ENCODE peak calls at places on chromosomes 11 and 22, in seven cellular contexts. X is astrocyte of the spinal cord, T is heart left ventricle, G is mesothelial cell of epicardium, F is ovary, H is epithelial cell of proximal tubule, O is stomach. E is an unnamed sample.

GRCh38 chr11:100895449-100895848 is 208.4 kb downstream of the ARHGAP42 start:
- DNase-seq in X (no peak), T (no peak), G (no peak), F (no peak), H (no peak), O (no peak), E (no peak)

GRCh38 chr22:22748297-22748743 is 103.9 kb downstream of the GGTLC2 start:
- DNase-seq in X (peak), T (no peak), G (no peak), F (peak), H (no peak), O (peak), E (no peak)

GRCh38 chr11:131033151-131033651 is 116.9 kb upstream of the SNX19 start:
- DNase-seq in X (peak), T (peak), G (no peak), F (no peak), H (peak), O (no peak), E (no peak)

GRCh38 chr22:22380098-22381030 is 128.2 kb downstream of the ZNF280B start:
- DNase-seq in X (no peak), T (no peak), G (no peak), F (no peak), H (no peak), O (no peak), E (peak)

GRCh38 chr11:110777765-110778164 is 65.5 kb upstream of the ARHGAP20 start:
- DNase-seq in X (peak), T (no peak), G (no peak), F (no peak), H (no peak), O (peak), E (no peak)

GRCh38 chr11:76770642-76771445 is 12.3 kb upstream of the TSKU start:
- DNase-seq in X (peak), T (no peak), G (no peak), F (no peak), H (peak), O (peak), E (no peak)

GRCh38 chr11:83557638-83558037 is 271.5 kb upstream of the CCDC90B start:
- DNase-seq in X (no peak), T (no peak), G (no peak), F (no peak), H (no peak), O (no peak), E (no peak)

GRCh38 chr11:104001474-104001873 is 35.0 kb upstream of the DDI1 start:
- DNase-seq in X (peak), T (no peak), G (no peak), F (no peak), H (no peak), O (no peak), E (no peak)

GRCh38 chr11:73203790-73204189 is 14.3 kb upstream of the P2RY2 start:
- DNase-seq in X (no peak), T (no peak), G (no peak), F (no peak), H (no peak), O (no peak), E (no peak)

GRCh38 chr11:111938687-111939160 is 1.6 kb downstream of the DIXDC1 start:
- DNase-seq in X (peak), T (no peak), G (no peak), F (no peak), H (no peak), O (no peak), E (no peak)

GRCh38 chr11:110971110-110971509 is 258.9 kb upstream of the ARHGAP20 start:
- DNase-seq in X (peak), T (no peak), G (no peak), F (no peak), H (no peak), O (no peak), E (no peak)

DNA sequence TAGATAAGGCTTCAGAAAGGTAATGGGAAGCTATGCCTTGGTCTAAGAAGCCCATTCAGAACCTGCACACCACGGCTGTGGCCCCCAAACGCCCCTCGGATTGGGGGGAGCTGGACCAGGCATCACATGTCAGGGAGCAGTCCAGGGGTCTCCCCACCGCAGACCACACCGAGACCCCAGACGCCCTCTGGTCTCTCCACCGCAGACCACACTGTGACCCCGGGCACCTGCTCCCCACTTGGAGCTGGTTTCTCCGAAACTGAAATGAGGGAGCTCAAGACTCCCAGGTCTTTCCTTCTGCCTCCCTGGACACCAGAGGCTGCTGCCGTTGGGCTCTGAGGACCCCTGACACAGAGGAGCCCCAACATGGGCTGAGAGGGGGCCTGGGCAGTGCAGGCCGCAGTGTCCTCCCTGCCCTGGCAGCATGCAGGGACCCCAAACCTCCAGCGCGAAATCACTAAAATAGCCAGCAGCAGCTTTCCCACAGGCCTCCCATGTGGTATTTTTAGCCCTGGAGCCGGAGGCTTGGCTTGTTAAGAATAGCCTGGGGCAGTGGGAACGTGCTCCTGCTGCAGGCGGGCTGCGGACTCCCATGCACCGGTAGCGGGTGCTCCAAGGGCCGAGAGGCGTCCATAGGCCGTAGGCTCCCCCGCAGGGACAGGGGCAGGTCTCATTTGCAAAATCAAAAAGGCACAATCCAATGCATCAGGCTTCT is 7.7 kb downstream of the LINC01488 start:
- DNase-seq in X (no peak), T (peak), G (no peak), F (no peak), H (no peak), O (no peak), E (no peak)
- TF ChIP-seq CTCF in X (no peak), T (no peak), G (no peak), F (no peak), H (no peak), O (no peak), E (no peak)

DNA sequence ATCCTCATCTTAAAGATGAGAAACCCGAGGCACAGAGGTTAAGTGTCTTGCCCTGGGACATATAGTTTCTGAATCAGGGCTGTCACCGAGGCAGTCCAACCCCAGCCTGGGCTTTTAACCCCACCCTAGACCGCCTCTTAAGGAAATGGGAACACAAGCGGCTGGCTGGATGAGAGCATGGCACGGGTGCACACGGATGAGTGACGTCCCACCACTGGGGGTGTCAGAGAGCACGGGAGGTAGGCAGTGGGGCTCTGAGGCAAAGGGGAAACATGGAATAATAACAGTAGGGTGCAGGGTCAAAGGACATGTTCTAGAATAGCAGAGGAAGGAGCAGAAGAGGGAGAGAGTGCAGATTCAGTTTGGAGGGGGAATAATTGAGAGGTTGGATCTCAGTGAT is 22.3 kb downstream of the PPFIBP2 start:
- DNase-seq in X (no peak), T (no peak), G (no peak), F (no peak), H (no peak), O (no peak), E (no peak)
- TF ChIP-seq CTCF in X (no peak), T (no peak), G (no peak), F (no peak), H (peak), O (no peak), E (no peak)

GRCh38 chr22:45159652-45160462 is 3.9 kb upstream of the NUP50 start:
- DNase-seq in X (no peak), T (no peak), G (no peak), F (no peak), H (no peak), O (peak), E (no peak)

GRCh38 chr22:45163417-45164216 is at the start of gene NUP50:
- DNase-seq in X (peak), T (peak), G (peak), F (peak), H (no peak), O (peak), E (peak)

GRCh38 chr22:45163074-45163416 is 680 bp upstream of the NUP50 start:
- DNase-seq in X (peak), T (no peak), G (no peak), F (peak), H (no peak), O (no peak), E (no peak)

GRCh38 chr22:45164217-45165123 is 745 bp downstream of the NUP50 start:
- DNase-seq in X (no peak), T (peak), G (peak), F (peak), H (no peak), O (peak), E (no peak)

GRCh38 chr22:45162531-45162930 is 1.2 kb upstream of the NUP50 start:
- DNase-seq in X (no peak), T (no peak), G (no peak), F (no peak), H (no peak), O (peak), E (no peak)
- TF ChIP-seq CTCF in X (no peak), T (no peak), G (no peak), F (no peak), H (no peak), O (no peak), E (no peak)

DNA sequence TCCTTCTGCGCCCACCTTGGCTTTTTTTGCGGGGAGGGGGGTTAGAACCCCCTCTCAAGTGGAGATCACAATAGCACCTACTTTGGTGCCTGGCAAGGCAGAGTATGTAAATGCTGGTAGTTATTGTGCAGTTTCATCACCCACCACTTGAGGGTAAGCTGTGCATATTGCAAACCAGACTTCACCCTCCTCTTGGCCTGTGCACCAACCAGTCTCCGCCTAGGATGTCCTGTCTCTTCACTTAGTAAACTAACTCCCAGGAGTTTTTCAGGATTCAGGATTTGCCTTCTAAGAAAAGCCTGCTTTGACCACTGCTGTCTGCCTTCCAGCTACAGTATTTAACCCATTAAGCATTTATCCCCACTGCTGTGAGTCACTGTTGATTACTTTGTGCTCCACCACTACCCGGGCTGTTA is 2.0 kb upstream of the UBXN1 start:
- DNase-seq in X (peak), T (peak), G (no peak), F (no peak), H (peak), O (peak), E (no peak)
- TF ChIP-seq CTCF in X (peak), T (peak), G (peak), F (peak), H (peak), O (peak), E (no peak)

GRCh38 chr11:121321614-121322243 is 29.2 kb downstream of the SC5D start:
- DNase-seq in X (peak), T (no peak), G (no peak), F (no peak), H (no peak), O (no peak), E (no peak)
- TF ChIP-seq CTCF in X (peak), T (peak), G (no peak), F (peak), H (peak), O (no peak), E (no peak)

E was measured in activated B cell treated with CpG ODN at 0.5 μM for 24 hours.